ENCODE peak calls at places on chromosome 11, in eight cellular contexts. S is NCI-H1105 treated with DMSO at 0.1 percent for 48 hours; L is SIG-M5; A is RWPE2; C is astrocyte of the spinal cord; G is stimulated activated naive CD4-positive, alpha-beta T cell; Z is T follicular helper cell; W is NCI-H1092. U is an unnamed sample.

GRCh38 chr11:13140873-13141655 is 131.9 kb downstream of the RASSF10 start:
- DNase-seq in G (no peak), L (no peak), S (peak), W (no peak), C (peak), Z (no peak), A (no peak), U (no peak)

GRCh38 chr11:105899776-105900175 is 122.3 kb downstream of the MSANTD4 start:
- DNase-seq in A (no peak), Z (no peak), W (no peak), L (no peak), C (no peak), G (no peak), S (no peak), U (no peak)

GRCh38 chr11:79018371-79018849 is 422.4 kb downstream of the TENM4 start:
- DNase-seq in S (no peak), C (peak), Z (no peak), A (no peak), L (no peak), G (no peak), W (no peak), U (no peak)

GRCh38 chr11:7364660-7365059 is 113.0 kb downstream of the SYT9 start:
- DNase-seq in Z (no peak), G (no peak), W (no peak), A (no peak), L (no peak), S (no peak), C (no peak), U (no peak)

GRCh38 chr11:133905677-133906156 is 51.1 kb downstream of the IGSF9B start:
- DNase-seq in S (no peak), A (peak), G (no peak), C (no peak), L (no peak), W (no peak), Z (no peak), U (no peak)

GRCh38 chr11:113048820-113049555 is 87.8 kb downstream of the NCAM1 start:
- DNase-seq in A (no peak), S (no peak), C (peak), G (no peak), L (no peak), W (no peak), Z (no peak), U (no peak)

GRCh38 chr11:28981331-28981865 is 873.2 kb downstream of the METTL15 start:
- DNase-seq in Z (no peak), L (no peak), S (peak), C (peak), G (no peak), W (no peak), A (no peak), U (no peak)

GRCh38 chr11:32713496-32713895 is 81.0 kb downstream of the CCDC73 start:
- DNase-seq in A (no peak), L (no peak), C (peak), Z (no peak), S (no peak), W (no peak), G (no peak), U (no peak)

GRCh38 chr11:3613998-3614741 is 27.6 kb downstream of the ART5 start:
- DNase-seq in L (peak), W (no peak), S (no peak), G (no peak), C (no peak), A (no peak), Z (no peak), U (no peak)

GRCh38 chr11:120746836-120747609 is 235.5 kb downstream of the GRIK4 start:
- DNase-seq in L (no peak), G (no peak), W (peak), S (peak), Z (no peak), C (no peak), A (peak), U (no peak)

GRCh38 chr11:304061-304506 is 3.5 kb upstream of the IFITM2 start:
- DNase-seq in W (no peak), G (no peak), L (no peak), A (no peak), S (no peak), Z (no peak), C (no peak), U (no peak)

GRCh38 chr11:56404393-56404792 is 8.1 kb upstream of the OR5AL1 start:
- DNase-seq in C (no peak), G (no peak), W (no peak), S (no peak), L (no peak), Z (no peak), A (no peak), U (no peak)

GRCh38 chr11:47886096-47886495 is 37.9 kb upstream of the NUP160 start:
- DNase-seq in A (no peak), G (peak), C (peak), L (no peak), S (no peak), W (no peak), Z (no peak), U (no peak)

GRCh38 chr11:3835100-3835485 is 5.7 kb downstream of the RHOG start:
- DNase-seq in A (no peak), Z (no peak), C (no peak), L (no peak), W (no peak), S (no peak), G (no peak), U (no peak)

GRCh38 chr11:60307507-60308195 is 19.4 kb upstream of the MS4A6E start:
- DNase-seq in W (no peak), A (no peak), G (no peak), L (no peak), C (no peak), S (no peak), Z (no peak), U (no peak)

GRCh38 chr11:34899633-34900016 is 16.6 kb downstream of the APIP start:
- DNase-seq in W (no peak), Z (no peak), G (no peak), C (no peak), S (no peak), A (no peak), L (no peak), U (no peak)

GRCh38 chr11:128786507-128786906 is 80.6 kb downstream of the KCNJ1 start:
- DNase-seq in W (no peak), L (no peak), G (no peak), C (no peak), Z (no peak), S (no peak), A (no peak), U (no peak)

GRCh38 chr11:60077216-60077817 is 11.1 kb upstream of the MS4A2 start:
- DNase-seq in L (no peak), W (no peak), G (no peak), C (no peak), A (no peak), Z (no peak), S (no peak), U (no peak)

GRCh38 chr11:126414615-126415014 is 59.1 kb downstream of the ST3GAL4 start:
- DNase-seq in Z (no peak), C (no peak), A (no peak), W (no peak), L (no peak), S (no peak), G (no peak), U (peak)

GRCh38 chr11:132058211-132058772 is 687.9 kb downstream of the NTM start:
- DNase-seq in A (no peak), W (no peak), G (no peak), Z (no peak), S (no peak), L (peak), C (peak), U (peak)

GRCh38 chr11:57761301-57762234 is at the start of gene CTNND1:
- DNase-seq in C (peak), G (no peak), W (peak), L (peak), Z (no peak), S (peak), A (peak), U (peak)

GRCh38 chr11:127345819-127346459 is 345.4 kb upstream of the KIRREL3 start:
- DNase-seq in A (no peak), C (peak), Z (no peak), W (peak), G (no peak), L (no peak), S (peak), U (peak)

GRCh38 chr11:31874631-31875191 is 63.6 kb upstream of the PAX6 start:
- DNase-seq in S (peak), Z (no peak), C (no peak), G (no peak), A (no peak), L (no peak), W (no peak), U (no peak)

GRCh38 chr11:131943296-131943695 is 572.9 kb downstream of the NTM start:
- DNase-seq in G (no peak), Z (no peak), W (no peak), C (no peak), S (peak), L (no peak), A (no peak), U (no peak)

GRCh38 chr11:14500181-14500651 is 605 bp upstream of the COPB1 start:
- DNase-seq in C (peak), Z (peak), L (no peak), A (no peak), G (peak), W (no peak), S (peak), U (no peak)

GRCh38 chr11:10044618-10045017 is 249.4 kb downstream of the SBF2 start:
- DNase-seq in W (no peak), L (no peak), G (no peak), Z (no peak), C (no peak), S (no peak), A (no peak), U (no peak)

GRCh38 chr11:69772646-69773045 is 2.5 kb downstream of the FGF4 start:
- DNase-seq in A (no peak), W (no peak), G (no peak), Z (no peak), C (no peak), S (no peak), L (no peak), U (no peak)

GRCh38 chr11:107183963-107184362 is 165.7 kb upstream of the GUCY1A2 start:
- DNase-seq in G (no peak), S (no peak), W (no peak), Z (no peak), C (no peak), L (no peak), A (no peak), U (no peak)

GRCh38 chr11:83449338-83449913 is 163.3 kb upstream of the CCDC90B start:
- DNase-seq in A (no peak), L (no peak), Z (no peak), C (no peak), W (no peak), G (no peak), S (no peak), U (no peak)

GRCh38 chr11:65850217-65851082 is 7.5 kb downstream of the CFL1 start:
- DNase-seq in W (no peak), S (no peak), L (no peak), A (peak), Z (no peak), G (no peak), C (no peak), U (no peak)

GRCh38 chr11:19351426-19351825 is 110.7 kb upstream of the E2F8 start:
- DNase-seq in C (no peak), W (no peak), G (no peak), Z (no peak), L (no peak), S (no peak), A (no peak), U (no peak)

GRCh38 chr11:68135161-68135560 is 14.0 kb upstream of the CHKA start:
- DNase-seq in C (no peak), G (no peak), L (no peak), W (no peak), Z (no peak), S (no peak), A (no peak), U (no peak)

GRCh38 chr11:38547464-38547863 is 1949.4 kb upstream of the RAG2 start:
- DNase-seq in L (no peak), C (no peak), G (no peak), Z (no peak), S (no peak), A (no peak), W (no peak), U (no peak)